ENCODE peak calls at places on chromosomes 3 and 15, in eight cellular contexts. D, M, S, O, Q, W, G and N are unnamed samples.

GRCh38 chr15:52440414-52440813 is 88.3 kb downstream of the MYO5A start:
- DNase-seq in S (no peak), G (no peak), M (peak; percentile 61), Q (peak; percentile 69), D (no peak), W (peak; percentile 37), O (no peak), N (peak; percentile 70)

GRCh38 chr15:85414495-85414894 is 34.1 kb downstream of the AKAP13 start:
- DNase-seq in W (peak; percentile 63), S (peak; percentile 57), Q (peak; percentile 57), D (no peak), G (no peak), O (peak; percentile 55), M (peak; percentile 42), N (no peak)

GRCh38 chr15:40265355-40265754 is 17.5 kb downstream of the ANKRD63 start:
- DNase-seq in G (no peak), W (no peak), S (no peak), D (no peak), O (no peak), Q (no peak), M (no peak), N (no peak)

GRCh38 chr3:171970301-171970788 is 69.0 kb upstream of the FNDC3B start:
- DNase-seq in W (peak; percentile 54), G (no peak), M (peak; percentile 62), O (no peak), S (no peak), Q (peak; percentile 53), D (no peak), N (no peak)

GRCh38 chr15:65344214-65344908 is 33.4 kb downstream of the IGDCC3 start:
- DNase-seq in W (no peak), Q (no peak), M (peak; percentile 73), G (no peak), S (no peak), O (no peak), D (no peak), N (no peak)

GRCh38 chr15:91915576-91915975 is 62.1 kb downstream of the SLCO3A1 start:
- DNase-seq in D (no peak), W (no peak), G (no peak), M (peak; percentile 83), S (no peak), Q (no peak), O (no peak), N (no peak)

GRCh38 chr3:122886951-122887350 is 92.1 kb downstream of the SLC49A4 start:
- DNase-seq in G (no peak), O (no peak), S (no peak), Q (no peak), W (no peak), D (no peak), M (no peak), N (no peak)

GRCh38 chr15:84599906-84600305 is 903 bp upstream of the ZSCAN2 start:
- DNase-seq in M (no peak), D (no peak), S (no peak), Q (no peak), W (no peak), O (no peak), G (no peak), N (no peak)

GRCh38 chr15:92611995-92612745 is 43.4 kb downstream of the FAM174B start:
- DNase-seq in Q (no peak), S (no peak), G (no peak), O (peak; percentile 25), D (no peak), W (no peak), M (no peak), N (peak; percentile 26)

GRCh38 chr3:127158614-127159221 is 34.2 kb upstream of the PRR23E start:
- DNase-seq in O (peak; percentile 38), G (no peak), S (peak; percentile 13), W (peak; percentile 3), M (peak; percentile 83), Q (no peak), D (no peak), N (no peak)

GRCh38 chr3:28476194-28476593 is 127.6 kb upstream of the AZI2 start:
- DNase-seq in D (no peak), G (peak; percentile 5), M (no peak), O (peak; percentile 71), W (peak; percentile 70), Q (peak; percentile 69), S (peak; percentile 76), N (no peak)

GRCh38 chr3:114213669-114214541 is 23.5 kb downstream of the ZNF80 start:
- DNase-seq in G (peak; percentile 84), S (peak; percentile 73), Q (peak; percentile 84), D (no peak), M (no peak), O (peak; percentile 60), W (peak; percentile 91), N (peak; percentile 88)

GRCh38 chr3:127915115-127915936 is at the start of gene KBTBD12:
- DNase-seq in D (no peak), G (no peak), Q (no peak), M (peak; percentile 59), S (no peak), O (no peak), W (no peak), N (no peak)

GRCh38 chr3:129181834-129182233 is 1.9 kb downstream of the CNBP start:
- DNase-seq in G (no peak), W (no peak), D (no peak), O (no peak), M (no peak), S (no peak), Q (no peak), N (no peak)

GRCh38 chr15:31160297-31160696 is 58.8 kb upstream of the TRPM1 start:
- DNase-seq in S (no peak), D (no peak), O (no peak), Q (no peak), M (peak; percentile 27), G (no peak), W (no peak), N (no peak)

GRCh38 chr15:63114465-63114864 is 7.2 kb upstream of the LACTB start:
- DNase-seq in M (no peak), W (peak; percentile 45), Q (no peak), D (no peak), O (no peak), G (no peak), S (no peak), N (no peak)

GRCh38 chr3:141253811-141254210 is 22.2 kb downstream of the PXYLP1 start:
- DNase-seq in M (no peak), S (no peak), O (no peak), W (no peak), Q (no peak), G (no peak), D (no peak), N (no peak)

GRCh38 chr3:141257971-141258370 is 26.3 kb downstream of the PXYLP1 start:
- DNase-seq in W (peak; percentile 25), M (no peak), D (no peak), O (no peak), G (no peak), S (no peak), Q (no peak), N (peak; percentile 67)

GRCh38 chr3:141260131-141260927 is 28.7 kb downstream of the PXYLP1 start:
- DNase-seq in W (no peak), O (no peak), M (no peak), G (no peak), S (no peak), Q (no peak), D (no peak), N (no peak)

GRCh38 chr3:141255137-141255536 is 23.5 kb downstream of the PXYLP1 start:
- DNase-seq in G (no peak), M (no peak), O (no peak), W (no peak), S (no peak), D (no peak), Q (no peak), N (no peak)

DNA sequence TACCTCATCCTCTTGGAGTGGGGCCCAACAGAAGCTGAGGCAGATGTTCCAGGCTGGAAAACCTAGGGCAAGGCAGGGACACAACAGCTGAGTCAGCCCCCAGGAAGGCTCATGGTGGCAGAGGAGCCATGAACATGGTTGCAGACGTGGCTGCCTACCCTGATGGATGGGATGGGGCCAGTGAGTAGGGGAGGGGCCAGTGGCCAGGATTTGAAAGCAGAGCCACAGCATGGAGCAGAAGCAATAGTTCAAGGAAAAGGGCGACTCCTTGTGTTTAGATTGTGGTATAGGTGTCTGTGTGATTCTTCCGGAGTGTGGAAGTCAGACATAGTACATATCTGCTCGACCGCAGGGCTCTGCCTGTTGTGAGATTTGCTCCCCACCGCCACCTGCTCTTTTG is 24.2 kb downstream of the PXYLP1 start:
- DNase-seq in W (peak; percentile 43), D (no peak), S (peak; percentile 55), O (peak; percentile 44), M (no peak), Q (peak; percentile 53), G (no peak), N (peak; percentile 70)
- TF ChIP-seq CTCF in W (peak; percentile 23), D (peak; percentile 68), S (peak; percentile 52), O (peak; percentile 36), M (peak; percentile 38), Q (peak; percentile 36), G (peak; percentile 23), N (peak; percentile 49)

DNA sequence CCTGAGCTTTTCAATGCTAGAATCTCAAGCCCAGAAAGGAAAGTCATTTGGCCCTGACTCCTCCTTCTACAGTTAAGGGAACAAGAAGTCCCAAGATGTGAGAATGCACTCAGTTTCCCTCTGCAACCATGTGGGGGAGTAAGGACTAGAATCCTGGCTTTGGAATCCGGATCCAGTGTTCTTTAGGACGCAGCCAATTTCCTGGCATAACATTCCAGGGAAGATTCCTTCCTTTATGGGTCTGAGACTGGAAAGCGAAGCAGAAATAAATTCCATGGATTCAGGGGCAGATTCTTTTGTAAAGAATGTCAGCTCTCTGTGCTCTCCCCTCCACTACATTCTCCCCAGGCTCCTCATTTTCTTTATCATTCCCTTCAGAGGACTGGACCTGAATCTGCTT is 151.8 kb upstream of the SOX14 start:
- DNase-seq in G (no peak), M (no peak), W (no peak), O (no peak), Q (no peak), S (no peak), D (no peak), N (no peak)
- TF ChIP-seq CTCF in G (no peak), M (no peak), W (no peak), O (no peak), Q (no peak), S (no peak), D (no peak), N (no peak)

DNA sequence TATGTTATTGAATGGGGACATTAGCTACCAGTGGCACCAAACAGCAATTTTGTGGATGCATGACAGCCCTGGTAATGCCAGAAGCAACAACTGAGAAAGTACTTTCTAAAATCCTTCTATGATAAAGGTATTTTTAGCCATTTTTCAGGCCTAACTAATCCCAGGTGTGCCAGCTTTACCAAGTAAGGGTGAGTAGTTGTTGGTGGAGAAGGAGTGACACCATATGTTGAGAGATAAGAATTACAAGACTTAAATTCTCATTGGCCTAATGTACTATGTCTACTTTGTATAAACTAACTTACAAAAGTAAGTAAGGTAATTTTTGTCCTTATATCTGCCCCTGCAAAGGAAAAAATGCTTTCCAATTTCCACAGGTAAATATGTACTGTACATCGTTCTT is 4.1 kb upstream of the COX17 start:
- DNase-seq in M (peak; percentile 72), D (peak; percentile 22), G (no peak), Q (peak; percentile 68), W (peak; percentile 65), S (peak; percentile 73), O (peak; percentile 65), N (no peak)
- TF ChIP-seq CTCF in M (peak; percentile 64), D (peak; percentile 69), G (peak; percentile 57), Q (peak; percentile 52), W (peak; percentile 45), S (peak; percentile 49), O (peak; percentile 39), N (peak; percentile 46)

DNA sequence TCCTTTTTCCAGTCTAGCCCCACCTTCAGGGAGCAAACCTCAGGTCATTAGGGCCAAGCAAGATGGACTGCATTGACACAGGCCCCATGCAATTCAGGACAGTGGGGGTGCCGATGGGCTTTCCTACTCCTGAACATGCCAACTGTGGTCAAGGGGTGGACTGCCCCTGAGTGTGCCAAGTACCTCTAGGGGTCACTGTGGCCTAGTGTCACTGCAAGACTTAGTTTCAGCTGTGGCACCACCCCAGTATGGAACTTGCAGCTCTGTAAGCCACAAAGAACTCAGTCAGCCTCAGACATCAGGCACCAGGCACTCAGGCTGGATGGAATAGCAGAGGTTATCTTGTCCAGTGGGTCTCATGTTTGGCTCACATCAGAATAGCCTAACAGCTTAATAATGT is 32.3 kb downstream of the EXOG start:
- DNase-seq in O (no peak), D (no peak), W (no peak), S (no peak), Q (peak; percentile 12), M (peak; percentile 25), G (no peak), N (no peak)
- TF ChIP-seq CTCF in O (no peak), D (peak; percentile 21), W (no peak), S (no peak), Q (no peak), M (no peak), G (peak; percentile 11), N (no peak)